ENCODE peak calls at places on chromosomes 2 and 18, in five cellular contexts. R is fibroblast of lung, A is HCT116, I is Peyer's patch, J is pancreas. V is an unnamed sample. For H3K4me1 and H3K36me3, the result is how much of the 10 kb centered on the place peaks cover.

GRCh38 chr2:122033796-122034195 is 278.3 kb downstream of the TSN start:
- DNase-seq in R (no peak), A (no peak), I (no peak), J (no peak), V (no peak)

GRCh38 chr18:26190506-26190905 is 35.7 kb upstream of the TAF4B start:
- DNase-seq in R (no peak), A (no peak), I (no peak), J (no peak), V (no peak)

GRCh38 chr2:34099377-34099776 is 500.3 kb upstream of the FAM98A start:
- DNase-seq in R (no peak), A (no peak), I (no peak), J (no peak), V (no peak)

GRCh38 chr2:7430869-7431641 is 513.8 kb downstream of the RNF144A start:
- DNase-seq in R (no peak), A (no peak), I (no peak), J (peak), V (peak)

GRCh38 chr2:201219328-201220096 is 36.6 kb downstream of the CASP10 start:
- DNase-seq in R (no peak), A (no peak), I (peak), J (no peak), V (no peak)

GRCh38 chr2:148876589-148877402 is 1.8 kb downstream of the KIF5C start:
- DNase-seq in R (no peak), A (no peak), I (no peak), J (peak), V (peak)

GRCh38 chr2:217434183-217434620 is 568.6 kb downstream of the TNS1 start:
- DNase-seq in R (peak), A (peak), I (no peak), J (peak), V (no peak)

GRCh38 chr18:36828157-36828629 is 609 bp downstream of the TPGS2 start:
- DNase-seq in R (peak), A (peak), I (no peak), J (no peak), V (peak)

GRCh38 chr2:231920366-231920765 is 5.8 kb downstream of the NPPC start:
- DNase-seq in R (no peak), A (no peak), I (peak), J (no peak), V (no peak)

GRCh38 chr2:41990688-41991087 is 57.1 kb upstream of the PKDCC start:
- DNase-seq in R (peak), A (no peak), I (no peak), J (no peak), V (no peak)

GRCh38 chr2:39996653-39997080 is 217.6 kb upstream of the THUMPD2 start:
- DNase-seq in R (peak), A (peak), I (no peak), J (no peak), V (no peak)

DNA sequence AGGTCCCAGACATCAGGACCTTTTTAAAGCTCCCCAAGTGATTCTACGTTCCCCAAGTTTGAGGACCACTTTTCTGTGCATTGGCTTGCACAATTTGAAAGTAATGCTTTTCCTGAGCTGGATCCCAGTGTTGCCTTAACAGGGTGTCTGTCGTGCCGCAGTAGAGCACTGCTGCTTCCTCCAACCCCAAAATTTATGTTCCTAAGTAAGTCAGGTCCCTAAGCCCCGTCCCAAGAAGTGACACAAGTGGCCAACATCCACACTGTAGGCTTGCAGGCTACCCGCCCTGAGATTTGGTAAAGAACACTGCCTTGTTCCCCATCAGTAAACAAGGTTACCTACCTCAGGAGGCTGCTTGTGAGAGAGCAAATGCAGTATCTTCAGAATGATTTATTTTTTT is 2.0 kb downstream of the SFT2D3 start:
- DNase-seq in R (no peak), A (no peak), I (no peak), J (no peak), V (no peak)
- H3K4me1 ChIP-seq in R (under half), A (under half), I (under half), J (under half), V (under half)

GRCh38 chr18:24436939-24437338 is 10.5 kb downstream of the IMPACT start:
- DNase-seq in R (no peak), A (no peak), I (no peak), J (no peak), V (no peak)
- H3K36me3 ChIP-seq in R (under half), A (under half), I (under half), J (under half), V (under half)

DNA sequence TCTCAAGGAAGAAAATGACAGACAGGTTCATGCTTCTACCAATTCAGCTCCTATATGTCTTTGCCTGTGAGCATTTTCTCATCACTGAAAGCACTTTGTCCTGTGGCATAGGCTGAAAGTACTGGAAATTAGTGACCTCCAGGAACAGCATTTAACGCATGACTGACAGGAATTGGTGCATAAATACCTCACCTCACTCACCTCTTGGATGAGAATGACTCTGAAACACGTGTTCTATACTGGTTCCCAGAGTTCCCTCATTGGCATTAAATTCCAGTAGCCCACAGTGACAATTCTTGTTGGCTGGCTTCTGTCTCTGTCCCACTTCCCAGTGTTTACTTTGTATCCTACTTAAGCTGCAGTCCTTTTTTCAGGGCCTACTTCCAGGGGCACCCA is 83.4 kb upstream of the MAPRE2 start:
- DNase-seq in R (no peak), A (no peak), I (no peak), J (no peak), V (no peak)
- H3K4me1 ChIP-seq in R (under half), A (under half), I (under half), J (under half), V (under half)

GRCh38 chr18:21693322-21693721 is 11.3 kb downstream of the ABHD3 start:
- DNase-seq in R (no peak), A (no peak), I (no peak), J (no peak), V (no peak)

GRCh38 chr18:21684731-21685130 is 19.8 kb downstream of the ABHD3 start:
- DNase-seq in R (no peak), A (no peak), I (no peak), J (no peak), V (no peak)

GRCh38 chr18:21686282-21687105 is 18.1 kb downstream of the ABHD3 start:
- DNase-seq in R (peak), A (no peak), I (no peak), J (no peak), V (no peak)

DNA sequence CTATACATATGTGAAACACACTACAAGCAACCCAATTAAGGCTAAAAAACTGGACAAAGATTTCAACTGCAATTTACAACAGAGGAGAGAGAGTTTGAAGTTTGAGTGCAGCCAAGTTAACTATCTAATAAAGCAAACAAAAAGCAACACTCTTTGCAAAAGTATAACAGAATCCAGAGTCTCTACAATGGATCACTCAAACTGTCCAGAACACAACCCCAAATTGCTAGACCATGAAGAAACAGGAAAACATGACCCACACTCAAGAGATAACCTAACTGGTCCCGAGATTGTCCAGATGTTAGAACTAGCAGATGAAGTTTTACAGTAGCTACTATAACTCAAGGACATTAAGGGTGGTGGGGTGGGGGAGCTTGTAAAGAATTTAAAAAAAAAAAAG is 14.8 kb downstream of the ABHD3 start:
- DNase-seq in R (no peak), A (no peak), I (no peak), J (no peak), V (no peak)
- H3K36me3 ChIP-seq in R (under half), A (under half), I (under half), J (under half), V (under half)

GRCh38 chr2:101704816-101705565 is 7.5 kb downstream of the MAP4K4 start:
- DNase-seq in R (peak), A (no peak), I (no peak), J (no peak), V (no peak)

GRCh38 chr2:101706121-101706818 is 8.8 kb downstream of the MAP4K4 start:
- DNase-seq in R (no peak), A (no peak), I (no peak), J (no peak), V (no peak)

GRCh38 chr2:101706819-101707177 is 9.3 kb downstream of the MAP4K4 start:
- DNase-seq in R (no peak), A (no peak), I (no peak), J (no peak), V (peak)

GRCh38 chr2:101699939-101700442 is 2.5 kb downstream of the MAP4K4 start:
- DNase-seq in R (peak), A (no peak), I (no peak), J (no peak), V (no peak)

GRCh38 chr2:101704046-101704466 is 6.5 kb downstream of the MAP4K4 start:
- DNase-seq in R (peak), A (no peak), I (no peak), J (no peak), V (peak)
- H3K4me1 ChIP-seq in R (under half), A (under half), I (under half), J (under half), V (half or more)